ENCODE peak calls at places on chromosomes 12 and 14, in six cellular contexts. U is fibroblast of mammary gland, R is right lobe of liver, K is GM06990, X is MM.1S, Y is foreskin fibroblast. D is an unnamed sample.

GRCh38 chr14:24741871-24742270 is 107.9 kb upstream of the GZMB start:
- DNase-seq in Y (peak; percentile 1), U (peak; percentile 56), R (no peak), X (no peak), K (no peak), D (peak; percentile 68)

GRCh38 chr14:99497341-99497740 is 16.1 kb downstream of the CCNK start:
- DNase-seq in X (no peak), K (no peak), R (no peak), Y (no peak), U (no peak), D (no peak)

GRCh38 chr12:170361-171225 is 43.4 kb downstream of the SLC6A12 start:
- DNase-seq in Y (no peak), X (no peak), R (no peak), U (no peak), K (no peak), D (no peak)

GRCh38 chr12:130438711-130439110 is 101.0 kb downstream of the PIWIL1 start:
- DNase-seq in K (no peak), U (no peak), X (no peak), Y (no peak), R (peak; percentile 8), D (no peak)

GRCh38 chr12:68868043-68868790 is 60.2 kb downstream of the MDM2 start:
- DNase-seq in R (no peak), U (no peak), Y (no peak), K (no peak), X (no peak), D (no peak)

GRCh38 chr12:104273503-104273902 is 30.0 kb upstream of the EID3 start:
- DNase-seq in R (no peak), K (no peak), Y (no peak), U (no peak), X (no peak), D (no peak)

GRCh38 chr14:68961781-68962584 is 17.1 kb downstream of the ACTN1 start:
- DNase-seq in R (no peak), U (peak; percentile 70), X (no peak), K (no peak), Y (no peak), D (no peak)

GRCh38 chr14:36516719-36517241 is 3.3 kb downstream of the NKX2-1 start:
- DNase-seq in X (no peak), U (no peak), Y (no peak), R (no peak), K (no peak), D (no peak)

GRCh38 chr12:32400866-32401265 is 1.5 kb downstream of the FGD4 start:
- DNase-seq in X (no peak), R (no peak), K (no peak), U (no peak), Y (no peak), D (no peak)

GRCh38 chr14:59359451-59360124 is 105.6 kb downstream of the GPR135 start:
- DNase-seq in X (peak; percentile 41), U (no peak), Y (no peak), R (no peak), K (no peak), D (no peak)

GRCh38 chr14:104865069-104865630 is at the start of gene CEP170B:
- DNase-seq in U (peak; percentile 14), X (peak; percentile 38), Y (peak; percentile 54), K (peak; percentile 22), R (peak; percentile 71), D (no peak)

GRCh38 chr12:87953257-87953860 is 75.8 kb downstream of the C12orf50 start:
- DNase-seq in K (no peak), Y (peak; percentile 17), U (peak; percentile 60), R (no peak), X (peak; percentile 42), D (peak; percentile 59)

GRCh38 chr12:56574210-56574609 is 52.6 kb downstream of the RBMS2 start:
- DNase-seq in R (no peak), Y (no peak), U (peak; percentile 52), K (no peak), X (no peak), D (no peak)

GRCh38 chr14:23094666-23095195 is at the start of gene ACIN1:
- DNase-seq in U (peak; percentile 84), X (peak; percentile 72), R (peak; percentile 76), Y (peak; percentile 81), K (peak; percentile 97), D (peak; percentile 73)

GRCh38 chr14:33307691-33308369 is 369.2 kb downstream of the NPAS3 start:
- DNase-seq in U (peak; percentile 91), Y (peak; percentile 18), K (no peak), R (no peak), X (no peak), D (peak; percentile 75)

GRCh38 chr14:60487211-60487610 is 1.3 kb upstream of the C14orf39 start:
- DNase-seq in R (no peak), Y (no peak), K (no peak), U (no peak), X (no peak), D (no peak)

GRCh38 chr14:31745741-31746140 is 184.5 kb downstream of the NUBPL start:
- DNase-seq in U (no peak), R (no peak), Y (no peak), X (no peak), K (no peak), D (no peak)

GRCh38 chr14:101230161-101230850 is 326.8 kb upstream of the RTL1 start:
- DNase-seq in Y (no peak), R (no peak), K (no peak), X (no peak), U (peak; percentile 27), D (no peak)
- H3K4me3 ChIP-seq in Y (no peak overlapping the region), R (no peak overlapping the region), K (no peak overlapping the region), X (no peak overlapping the region), U (peak overlapping the region; percentile 39), D (no peak overlapping the region)

DNA sequence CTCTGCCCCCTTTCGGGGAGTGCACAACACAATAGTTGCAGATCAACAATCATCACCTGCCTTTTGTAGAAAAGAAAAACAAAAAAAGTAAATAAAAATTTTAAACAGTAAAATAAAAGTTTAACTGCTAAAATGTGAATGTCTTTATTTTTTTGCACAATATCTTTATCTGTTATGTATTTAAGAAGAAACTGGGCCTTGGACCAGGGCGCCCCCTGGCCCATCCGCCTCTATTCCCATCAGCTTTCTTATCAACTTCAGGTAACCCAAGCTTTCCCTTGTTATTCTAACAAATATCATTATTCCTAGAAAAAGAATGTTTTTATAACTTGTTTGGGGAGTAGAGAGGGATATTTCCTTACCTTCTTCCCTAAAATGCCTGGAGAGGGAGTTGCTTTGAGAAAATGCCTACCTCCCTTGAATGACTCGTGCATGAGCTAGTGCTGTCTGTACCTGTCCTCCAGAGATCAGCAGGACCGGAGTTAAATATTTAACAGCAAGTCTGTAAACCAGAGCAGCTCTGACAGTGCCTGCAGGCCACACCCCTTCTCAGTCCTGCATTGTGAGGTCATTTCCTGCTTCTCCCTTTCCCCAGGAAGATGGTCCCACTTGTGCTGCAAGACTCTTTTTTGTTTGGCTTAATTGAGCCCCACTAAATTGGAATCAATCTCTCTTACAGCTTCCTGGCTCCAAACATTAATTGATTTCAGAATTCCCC is 192.8 kb upstream of the RGS6 start:
- DNase-seq in Y (no peak), U (peak; percentile 21), K (no peak), R (no peak), X (no peak), D (no peak)
- TF ChIP-seq CTCF in Y (no peak), U (peak; percentile 6), K (peak; percentile 20), R (no peak), X (no peak), D (peak; percentile 6)

GRCh38 chr14:37583358-37584210 is 11.5 kb downstream of the FOXA1 start:
- DNase-seq in R (peak; percentile 61), U (no peak), Y (no peak), K (no peak), X (no peak), D (no peak)
- H3K4me3 ChIP-seq in R (peak overlapping the region; percentile 59), U (no peak overlapping the region), Y (peak overlapping the region; percentile 20), K (no peak overlapping the region), X (no peak overlapping the region), D (peak overlapping the region; percentile 28)

DNA sequence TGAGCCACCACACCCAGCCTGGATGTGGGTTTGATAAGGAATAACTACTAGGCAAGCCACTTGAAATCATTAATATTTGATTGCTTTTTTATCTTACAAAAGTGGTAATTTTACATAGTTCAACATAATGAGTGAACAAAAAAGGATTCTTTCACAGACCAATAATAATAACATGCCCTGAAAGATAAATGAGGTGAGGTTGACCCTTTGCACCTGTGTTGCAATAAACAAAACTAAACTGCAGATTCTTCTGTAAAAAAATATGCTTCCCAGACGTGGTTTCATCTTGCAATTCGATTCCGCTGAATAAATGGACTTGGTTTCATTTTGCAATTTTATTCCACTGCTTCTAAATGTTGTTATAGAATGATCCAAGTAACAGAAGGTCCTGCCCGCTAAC is 1514.9 kb upstream of the TMEM132C start:
- DNase-seq in U (no peak), X (no peak), K (no peak), R (no peak), Y (no peak), D (peak; percentile 16)
- TF ChIP-seq CTCF in U (no peak), X (no peak), K (no peak), R (no peak), Y (no peak), D (no peak)

GRCh38 chr12:114401346-114402320 is 4.3 kb downstream of the TBX5 start:
- DNase-seq in R (no peak), Y (no peak), U (peak; percentile 47), X (no peak), K (no peak), D (no peak)

GRCh38 chr12:114403690-114404450 is 2.1 kb downstream of the TBX5 start:
- DNase-seq in Y (no peak), K (no peak), R (no peak), X (no peak), U (peak; percentile 61), D (no peak)

GRCh38 chr12:114405199-114405448 is 820 bp downstream of the TBX5 start:
- DNase-seq in K (no peak), Y (no peak), U (no peak), X (no peak), R (no peak), D (no peak)

GRCh38 chr12:114404451-114405198 is 1.3 kb downstream of the TBX5 start:
- DNase-seq in Y (no peak), R (no peak), K (no peak), X (no peak), U (peak; percentile 40), D (no peak)

DNA sequence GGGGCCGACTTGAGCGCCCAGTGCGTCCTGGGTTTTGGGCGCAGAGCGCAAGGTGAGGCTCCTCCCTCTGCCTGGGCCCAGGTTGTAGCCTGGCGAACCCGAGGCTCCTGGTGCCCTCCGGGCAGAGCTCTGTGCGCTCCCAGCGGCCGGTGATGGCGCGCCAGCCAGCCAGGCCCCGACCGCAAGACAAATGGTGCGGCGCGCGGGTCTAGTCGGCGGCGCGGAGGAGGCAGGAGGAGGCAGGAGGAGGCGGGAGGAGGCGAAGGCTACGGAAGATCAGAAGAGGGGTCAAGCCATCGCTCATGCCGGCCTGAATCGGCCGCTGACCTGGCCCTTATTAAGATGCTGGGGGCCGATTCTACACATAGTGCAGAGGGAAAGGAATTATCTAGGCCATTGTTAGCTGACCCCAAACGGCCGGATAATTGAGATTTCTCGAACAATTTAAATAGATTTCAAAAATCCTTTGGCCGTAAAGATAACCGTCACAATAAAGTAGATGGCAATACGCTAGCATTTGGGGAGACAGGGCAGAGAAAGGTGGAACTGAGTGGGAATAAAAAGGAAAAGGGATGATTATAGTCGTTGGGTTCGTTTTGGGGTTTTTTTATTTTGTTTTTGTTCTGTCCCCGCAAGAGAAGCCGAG is 2.8 kb downstream of the TBX5 start:
- DNase-seq in X (no peak), Y (peak; percentile 72), U (peak; percentile 64), R (no peak), K (no peak), D (no peak)
- H3K4me3 ChIP-seq in X (no peak overlapping the region), Y (peak overlapping the region; percentile 91), U (peak overlapping the region; percentile 65), R (no peak overlapping the region), K (no peak overlapping the region), D (no peak overlapping the region)

D was measured in astrocyte of the cerebellum.